ENCODE peak calls at places on chromosomes 2 and 18, in ten cellular contexts. One of them, this sample, is unnamed.

GRCh38 chr2:207352978-207353377 is 176.8 kb upstream of the CREB1 start:
- DNase-seq in BE2C: no peak
- DNase-seq in OCI-LY7: peak; percentile 15
- DNase-seq in astrocyte of the spinal cord: no peak
- DNase-seq in endothelial cell of umbilical vein: no peak
- DNase-seq in esophagus muscularis mucosa: no peak
- DNase-seq in fibroblast of mammary gland: no peak
- DNase-seq in cardiac fibroblast: no peak
- DNase-seq in fibroblast of the aortic adventitia: peak; percentile 20
- DNase-seq in bronchial epithelial cell: no peak
- DNase-seq in this sample: peak; percentile 18

GRCh38 chr2:46720592-46721185 is 194.9 kb downstream of the MCFD2 start:
- DNase-seq in OCI-LY7: no peak
- DNase-seq in esophagus muscularis mucosa: no peak
- DNase-seq in BE2C: no peak
- DNase-seq in bronchial epithelial cell: no peak
- DNase-seq in fibroblast of the aortic adventitia: no peak
- DNase-seq in fibroblast of mammary gland: peak; percentile 46
- DNase-seq in cardiac fibroblast: no peak
- DNase-seq in endothelial cell of umbilical vein: no peak
- DNase-seq in astrocyte of the spinal cord: peak; percentile 33
- DNase-seq in this sample: peak; percentile 53

GRCh38 chr2:159117658-159118057 is 149.2 kb downstream of the TANC1 start:
- DNase-seq in fibroblast of mammary gland: no peak
- DNase-seq in OCI-LY7: no peak
- DNase-seq in BE2C: no peak
- DNase-seq in bronchial epithelial cell: no peak
- DNase-seq in astrocyte of the spinal cord: no peak
- DNase-seq in cardiac fibroblast: no peak
- DNase-seq in fibroblast of the aortic adventitia: no peak
- DNase-seq in esophagus muscularis mucosa: no peak
- DNase-seq in endothelial cell of umbilical vein: no peak
- DNase-seq in this sample: no peak

GRCh38 chr2:137380610-137381009 is 583.7 kb upstream of the HNMT start:
- DNase-seq in bronchial epithelial cell: peak; percentile 77
- DNase-seq in OCI-LY7: no peak
- DNase-seq in cardiac fibroblast: no peak
- DNase-seq in astrocyte of the spinal cord: peak; percentile 40
- DNase-seq in esophagus muscularis mucosa: no peak
- DNase-seq in endothelial cell of umbilical vein: no peak
- DNase-seq in fibroblast of the aortic adventitia: no peak
- DNase-seq in fibroblast of mammary gland: no peak
- DNase-seq in BE2C: no peak
- DNase-seq in this sample: no peak

GRCh38 chr2:165192729-165193128 is 11.1 kb downstream of the SCN3A start:
- DNase-seq in bronchial epithelial cell: no peak
- DNase-seq in fibroblast of mammary gland: no peak
- DNase-seq in astrocyte of the spinal cord: no peak
- DNase-seq in cardiac fibroblast: no peak
- DNase-seq in BE2C: no peak
- DNase-seq in OCI-LY7: peak; percentile 22
- DNase-seq in endothelial cell of umbilical vein: no peak
- DNase-seq in fibroblast of the aortic adventitia: no peak
- DNase-seq in esophagus muscularis mucosa: no peak
- DNase-seq in this sample: no peak

GRCh38 chr18:78892201-78892600 is 87.4 kb upstream of the SALL3 start:
- DNase-seq in bronchial epithelial cell: no peak
- DNase-seq in fibroblast of mammary gland: no peak
- DNase-seq in esophagus muscularis mucosa: peak; percentile 57
- DNase-seq in cardiac fibroblast: no peak
- DNase-seq in endothelial cell of umbilical vein: no peak
- DNase-seq in astrocyte of the spinal cord: no peak
- DNase-seq in fibroblast of the aortic adventitia: no peak
- DNase-seq in BE2C: no peak
- DNase-seq in OCI-LY7: no peak
- DNase-seq in this sample: no peak

GRCh38 chr2:65393743-65394422 is 38.5 kb downstream of the SPRED2 start:
- DNase-seq in cardiac fibroblast: no peak
- DNase-seq in esophagus muscularis mucosa: no peak
- DNase-seq in bronchial epithelial cell: no peak
- DNase-seq in fibroblast of mammary gland: no peak
- DNase-seq in endothelial cell of umbilical vein: no peak
- DNase-seq in OCI-LY7: peak; percentile 68
- DNase-seq in astrocyte of the spinal cord: no peak
- DNase-seq in fibroblast of the aortic adventitia: no peak
- DNase-seq in BE2C: no peak
- DNase-seq in this sample: no peak

GRCh38 chr2:9738718-9739496 is 104.4 kb upstream of the TAF1B start:
- DNase-seq in OCI-LY7: no peak
- DNase-seq in esophagus muscularis mucosa: no peak
- DNase-seq in fibroblast of the aortic adventitia: peak; percentile 59
- DNase-seq in cardiac fibroblast: peak; percentile 48
- DNase-seq in endothelial cell of umbilical vein: no peak
- DNase-seq in fibroblast of mammary gland: no peak
- DNase-seq in bronchial epithelial cell: no peak
- DNase-seq in BE2C: no peak
- DNase-seq in astrocyte of the spinal cord: no peak
- DNase-seq in this sample: no peak

GRCh38 chr2:100017633-100018032 is 124.8 kb downstream of the AFF3 start:
- DNase-seq in endothelial cell of umbilical vein: no peak
- DNase-seq in esophagus muscularis mucosa: no peak
- DNase-seq in bronchial epithelial cell: no peak
- DNase-seq in fibroblast of the aortic adventitia: peak; percentile 81
- DNase-seq in astrocyte of the spinal cord: peak; percentile 46
- DNase-seq in BE2C: peak; percentile 32
- DNase-seq in fibroblast of mammary gland: peak; percentile 55
- DNase-seq in OCI-LY7: peak; percentile 10
- DNase-seq in cardiac fibroblast: peak; percentile 3
- DNase-seq in this sample: no peak

GRCh38 chr2:24825883-24826800 is 32.9 kb downstream of the CENPO start:
- DNase-seq in fibroblast of the aortic adventitia: no peak
- DNase-seq in cardiac fibroblast: peak; percentile 28
- DNase-seq in astrocyte of the spinal cord: no peak
- DNase-seq in endothelial cell of umbilical vein: peak; percentile 54
- DNase-seq in esophagus muscularis mucosa: no peak
- DNase-seq in BE2C: no peak
- DNase-seq in OCI-LY7: peak; percentile 25
- DNase-seq in fibroblast of mammary gland: no peak
- DNase-seq in bronchial epithelial cell: peak; percentile 41
- DNase-seq in this sample: peak; percentile 55

DNA sequence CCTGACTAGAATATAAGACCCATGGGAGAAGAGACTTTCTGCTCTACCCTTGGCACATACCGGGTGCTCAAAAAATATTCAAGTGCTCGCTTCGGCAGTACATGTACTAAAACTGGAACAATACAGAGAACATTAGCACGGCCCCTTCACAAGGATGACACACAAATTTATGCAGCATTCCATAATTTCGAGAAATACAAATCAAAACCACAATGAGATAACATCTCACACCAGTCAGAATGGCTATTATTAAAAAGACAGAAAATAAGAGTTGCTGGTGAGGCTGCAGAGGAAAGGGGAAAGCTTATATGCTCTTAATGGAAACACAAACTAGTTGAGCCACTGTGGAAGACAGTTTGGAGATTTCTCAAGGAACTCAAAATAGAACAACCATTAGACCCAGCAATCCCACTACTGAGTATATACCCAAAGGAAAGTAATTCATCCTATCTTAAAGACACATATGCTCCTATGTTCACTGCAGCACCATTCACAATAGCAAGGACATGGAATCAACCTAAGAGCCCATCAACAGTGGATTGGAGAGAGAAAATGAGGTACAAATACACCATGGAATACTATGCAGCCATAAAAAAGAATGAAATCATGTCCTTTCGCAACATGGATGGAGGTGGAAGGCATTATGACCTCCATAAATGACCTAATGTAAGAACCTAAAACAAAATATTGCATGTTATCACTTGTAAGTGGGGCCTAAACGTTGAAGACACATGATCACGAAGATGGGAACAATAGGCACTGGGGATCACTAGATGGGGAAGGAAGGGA is 71.6 kb upstream of the CYP1B1 start:
- DNase-seq in BE2C: no peak
- DNase-seq in bronchial epithelial cell: no peak
- DNase-seq in fibroblast of mammary gland: no peak
- DNase-seq in astrocyte of the spinal cord: no peak
- DNase-seq in OCI-LY7: no peak
- DNase-seq in esophagus muscularis mucosa: no peak
- DNase-seq in cardiac fibroblast: peak; percentile 60
- DNase-seq in fibroblast of the aortic adventitia: peak; percentile 56
- DNase-seq in endothelial cell of umbilical vein: no peak
- DNase-seq in this sample: peak; percentile 85
- H3K4me3 ChIP-seq in BE2C: no peak overlapping the region
- H3K4me3 ChIP-seq in bronchial epithelial cell: no peak overlapping the region
- H3K4me3 ChIP-seq in fibroblast of mammary gland: no peak overlapping the region
- H3K4me3 ChIP-seq in astrocyte of the spinal cord: no peak overlapping the region
- H3K4me3 ChIP-seq in OCI-LY7: no peak overlapping the region
- H3K4me3 ChIP-seq in esophagus muscularis mucosa: no peak overlapping the region
- H3K4me3 ChIP-seq in cardiac fibroblast: no peak overlapping the region
- H3K4me3 ChIP-seq in fibroblast of the aortic adventitia: no peak overlapping the region
- H3K4me3 ChIP-seq in endothelial cell of umbilical vein: no peak overlapping the region
- H3K4me3 ChIP-seq in this sample: no peak overlapping the region

DNA sequence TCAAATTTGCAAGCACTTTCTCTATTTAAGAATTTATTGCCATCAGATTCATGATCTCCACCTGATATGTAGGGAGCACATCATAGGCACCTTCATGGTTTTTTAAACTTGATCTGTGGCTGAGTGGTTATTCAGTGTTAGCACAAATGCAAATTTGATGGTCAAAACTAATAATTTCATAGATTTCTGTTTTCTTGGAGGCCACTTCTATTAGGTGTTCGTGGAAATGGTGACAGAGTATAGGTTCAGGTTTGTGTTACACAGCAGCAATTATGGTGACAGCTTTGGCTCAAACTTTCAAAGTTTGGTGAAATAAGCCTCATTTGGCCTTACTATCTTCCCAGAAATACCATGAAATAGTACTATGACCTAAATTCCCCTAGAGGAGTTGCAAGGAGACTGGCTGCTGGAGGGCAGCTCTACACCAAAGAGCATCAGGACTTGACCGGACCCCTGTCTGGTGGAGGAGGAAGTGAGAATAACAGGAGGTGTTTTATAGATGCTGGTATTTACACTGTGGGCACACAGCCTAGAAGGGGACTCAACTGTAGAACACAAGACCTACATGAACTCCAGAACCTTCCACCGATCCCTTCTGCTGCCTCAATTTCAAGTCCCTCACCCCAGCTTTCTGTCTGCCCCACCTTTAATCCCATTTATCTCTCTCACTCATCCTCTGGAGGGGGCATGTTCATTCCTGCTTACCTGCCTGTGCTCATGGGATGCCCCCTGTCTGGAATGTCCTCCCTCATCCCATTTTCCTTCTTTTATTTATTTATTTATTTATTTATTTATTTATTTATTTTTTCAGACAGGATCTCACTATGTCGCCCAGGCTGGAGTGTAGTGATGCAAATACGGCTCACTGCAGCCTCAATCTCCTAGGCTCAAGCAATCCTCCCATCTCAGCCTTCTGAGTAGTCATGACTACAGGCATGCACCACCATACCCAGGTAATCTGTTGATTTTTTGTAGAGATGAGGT is 132.9 kb upstream of the SIX2 start:
- DNase-seq in cardiac fibroblast: no peak
- DNase-seq in endothelial cell of umbilical vein: no peak
- DNase-seq in bronchial epithelial cell: no peak
- DNase-seq in fibroblast of mammary gland: no peak
- DNase-seq in BE2C: no peak
- DNase-seq in OCI-LY7: peak; percentile 71
- DNase-seq in astrocyte of the spinal cord: no peak
- DNase-seq in fibroblast of the aortic adventitia: no peak
- DNase-seq in esophagus muscularis mucosa: no peak
- DNase-seq in this sample: no peak
- TF ChIP-seq CTCF in cardiac fibroblast: no peak
- TF ChIP-seq CTCF in endothelial cell of umbilical vein: no peak
- TF ChIP-seq CTCF in bronchial epithelial cell: no peak
- TF ChIP-seq CTCF in fibroblast of mammary gland: no peak
- TF ChIP-seq CTCF in BE2C: no peak
- TF ChIP-seq CTCF in OCI-LY7: no peak
- TF ChIP-seq CTCF in astrocyte of the spinal cord: no peak
- TF ChIP-seq CTCF in fibroblast of the aortic adventitia: no peak
- TF ChIP-seq CTCF in esophagus muscularis mucosa: no peak
- TF ChIP-seq CTCF in this sample: no peak

DNA sequence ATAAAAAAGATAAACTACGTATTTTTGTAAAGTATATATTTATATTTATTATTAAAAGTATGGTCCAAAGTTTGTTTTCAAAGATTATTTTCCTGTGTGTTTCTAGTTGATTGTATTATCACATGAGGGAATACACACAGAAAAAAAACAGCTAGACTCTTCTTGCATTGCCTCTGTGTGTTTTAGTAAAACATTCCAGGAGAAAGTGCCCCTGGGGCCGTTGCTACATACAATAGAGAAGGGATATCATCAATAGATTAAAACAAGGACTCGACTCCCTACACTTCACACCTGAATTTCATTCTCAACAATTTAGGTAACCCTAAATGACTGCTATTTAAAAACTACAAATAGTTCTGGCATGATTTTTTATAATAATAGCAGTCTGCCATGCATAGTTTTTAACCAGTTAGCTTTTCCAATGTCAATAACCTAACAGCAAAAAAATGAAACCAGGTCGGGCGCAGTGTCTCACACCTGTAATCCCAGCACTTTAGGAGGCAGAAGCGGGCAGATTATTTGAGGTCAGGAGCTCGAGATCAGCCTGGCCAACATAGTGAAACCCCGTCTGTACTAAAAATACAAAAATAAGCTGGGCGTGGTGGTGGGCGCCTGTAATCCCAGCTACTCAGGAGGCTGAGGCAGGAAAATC is 171.3 kb downstream of the DNAH6 start:
- DNase-seq in bronchial epithelial cell: no peak
- DNase-seq in cardiac fibroblast: no peak
- DNase-seq in esophagus muscularis mucosa: no peak
- DNase-seq in fibroblast of mammary gland: no peak
- DNase-seq in fibroblast of the aortic adventitia: no peak
- DNase-seq in astrocyte of the spinal cord: no peak
- DNase-seq in BE2C: no peak
- DNase-seq in OCI-LY7: no peak
- DNase-seq in endothelial cell of umbilical vein: no peak
- DNase-seq in this sample: no peak
- H3K4me3 ChIP-seq in bronchial epithelial cell: no peak overlapping the region
- H3K4me3 ChIP-seq in cardiac fibroblast: no peak overlapping the region
- H3K4me3 ChIP-seq in esophagus muscularis mucosa: no peak overlapping the region
- H3K4me3 ChIP-seq in fibroblast of mammary gland: no peak overlapping the region
- H3K4me3 ChIP-seq in fibroblast of the aortic adventitia: no peak overlapping the region
- H3K4me3 ChIP-seq in astrocyte of the spinal cord: no peak overlapping the region
- H3K4me3 ChIP-seq in BE2C: no peak overlapping the region
- H3K4me3 ChIP-seq in OCI-LY7: no peak overlapping the region
- H3K4me3 ChIP-seq in endothelial cell of umbilical vein: no peak overlapping the region
- H3K4me3 ChIP-seq in this sample: no peak overlapping the region

DNA sequence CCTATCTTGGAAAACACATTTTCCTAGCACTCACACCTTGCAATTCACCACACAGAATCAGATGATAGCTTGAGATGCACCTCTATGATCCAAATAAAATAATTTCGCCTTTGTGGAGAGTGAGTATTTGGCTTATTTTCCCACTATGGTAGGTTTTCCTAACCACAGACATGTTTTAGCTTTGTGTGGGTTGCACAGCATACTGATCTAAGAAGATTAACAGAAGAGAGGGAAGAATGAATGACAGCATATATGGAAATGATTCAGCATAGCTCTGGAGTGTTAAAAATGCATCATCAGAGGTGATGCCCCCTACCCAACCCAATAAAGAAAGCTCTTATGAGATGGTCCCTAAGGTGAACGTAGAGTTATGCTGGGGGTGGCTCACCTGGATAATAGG is 72.5 kb downstream of the GCA start:
- DNase-seq in endothelial cell of umbilical vein: no peak
- DNase-seq in fibroblast of the aortic adventitia: no peak
- DNase-seq in BE2C: no peak
- DNase-seq in esophagus muscularis mucosa: no peak
- DNase-seq in cardiac fibroblast: no peak
- DNase-seq in OCI-LY7: no peak
- DNase-seq in bronchial epithelial cell: no peak
- DNase-seq in astrocyte of the spinal cord: no peak
- DNase-seq in fibroblast of mammary gland: no peak
- DNase-seq in this sample: no peak
- TF ChIP-seq CTCF in endothelial cell of umbilical vein: no peak
- TF ChIP-seq CTCF in fibroblast of the aortic adventitia: no peak
- TF ChIP-seq CTCF in BE2C: no peak
- TF ChIP-seq CTCF in esophagus muscularis mucosa: no peak
- TF ChIP-seq CTCF in cardiac fibroblast: no peak
- TF ChIP-seq CTCF in OCI-LY7: no peak
- TF ChIP-seq CTCF in bronchial epithelial cell: no peak
- TF ChIP-seq CTCF in astrocyte of the spinal cord: no peak
- TF ChIP-seq CTCF in fibroblast of mammary gland: no peak
- TF ChIP-seq CTCF in this sample: no peak

This sample was measured in choroid plexus epithelial cell.